ENCODE peak calls at places on chromosomes 11 and 22, in six cellular contexts. O, P, H, L, U and Y are unnamed samples.

GRCh38 chr11:13962562-13963168 is at the start of gene SPON1:
- DNase-seq in P (peak; percentile 61), O (peak; percentile 63), U (no peak), H (peak; percentile 81), L (peak; percentile 24), Y (no peak)

GRCh38 chr11:62922653-62923371 is 1.6 kb upstream of the CHRM1 start:
- DNase-seq in U (peak; percentile 87), H (no peak), P (no peak), L (peak; percentile 30), O (no peak), Y (no peak)

GRCh38 chr22:26995222-26995621 is 337.8 kb downstream of the MIAT start:
- DNase-seq in O (no peak), H (no peak), L (no peak), U (no peak), P (no peak), Y (no peak)

GRCh38 chr22:30240541-30241417 is 5.8 kb downstream of the LIF start:
- DNase-seq in U (no peak), P (no peak), O (no peak), H (no peak), L (peak; percentile 25), Y (no peak)

GRCh38 chr22:35835998-35836691 is 118.5 kb downstream of the APOL5 start:
- DNase-seq in L (peak; percentile 96), H (no peak), O (no peak), U (no peak), P (peak; percentile 26), Y (peak; percentile 89)

GRCh38 chr11:57567210-57567511 is 311 bp downstream of the UBE2L6 start:
- DNase-seq in O (peak; percentile 42), H (no peak), L (no peak), U (no peak), P (no peak), Y (peak; percentile 21)

GRCh38 chr22:36644333-36644757 is 59.2 kb downstream of the CACNG2 start:
- DNase-seq in L (peak; percentile 95), H (peak; percentile 72), U (peak; percentile 54), P (no peak), O (no peak), Y (peak; percentile 95)

GRCh38 chr22:47190957-47191323 is 428.5 kb downstream of the TBC1D22A start:
- DNase-seq in L (no peak), P (no peak), H (no peak), U (no peak), O (no peak), Y (no peak)

GRCh38 chr11:62560566-62561103 is 13.1 kb downstream of the EEF1G start:
- DNase-seq in O (peak; percentile 83), L (peak; percentile 98), H (peak; percentile 72), P (peak; percentile 79), U (peak; percentile 74), Y (peak; percentile 98)

GRCh38 chr22:21447694-21448402 is 19.3 kb upstream of the TMEM191C start:
- DNase-seq in U (peak; percentile 89), L (no peak), O (no peak), H (no peak), P (peak; percentile 11), Y (no peak)

GRCh38 chr11:112634551-112634950 is 326.7 kb upstream of the NCAM1 start:
- DNase-seq in H (no peak), U (no peak), O (no peak), P (no peak), L (no peak), Y (no peak)

GRCh38 chr11:1869427-1870325 is 16.8 kb downstream of the LSP1 start:
- DNase-seq in O (peak; percentile 20), U (peak; percentile 57), L (no peak), P (peak; percentile 31), H (no peak), Y (no peak)

GRCh38 chr11:58629857-58630256 is 7.4 kb downstream of the CNTF start:
- DNase-seq in H (no peak), O (no peak), U (peak; percentile 22), L (peak; percentile 76), P (no peak), Y (peak; percentile 61)

GRCh38 chr11:1926156-1927031 is 6.9 kb downstream of the TNNT3 start:
- DNase-seq in H (no peak), L (no peak), U (no peak), O (no peak), P (no peak), Y (no peak)

GRCh38 chr11:122863704-122864326 is 18.7 kb upstream of the JHY start:
- DNase-seq in U (peak; percentile 30), L (peak; percentile 59), H (peak; percentile 49), P (peak; percentile 24), O (peak; percentile 41), Y (peak; percentile 53)

GRCh38 chr11:113664069-113664980 is 41.8 kb downstream of the TMPRSS5 start:
- DNase-seq in L (peak; percentile 38), H (no peak), P (no peak), O (no peak), U (peak; percentile 54), Y (no peak)

GRCh38 chr11:18720086-18720810 is 5.7 kb downstream of the IGSF22 start:
- DNase-seq in L (peak; percentile 60), U (no peak), O (no peak), H (no peak), P (no peak), Y (no peak)

GRCh38 chr22:44116755-44117684 is 63.7 kb upstream of the PARVG start:
- DNase-seq in U (no peak), P (peak; percentile 50), H (no peak), L (no peak), O (no peak), Y (no peak)

GRCh38 chr11:35096737-35097136 is 42.2 kb upstream of the CD44 start:
- DNase-seq in L (no peak), H (no peak), U (no peak), O (no peak), P (no peak), Y (no peak)

GRCh38 chr11:2206291-2206690 is 34.7 kb upstream of the TH start:
- DNase-seq in U (no peak), H (no peak), O (no peak), L (no peak), P (no peak), Y (no peak)

GRCh38 chr11:30914143-30914762 is 328.1 kb upstream of the MPPED2 start:
- DNase-seq in U (no peak), L (peak; percentile 36), O (no peak), P (peak; percentile 69), H (peak; percentile 74), Y (peak; percentile 43)
- TF ChIP-seq CTCF in U (peak; percentile 42), L (peak; percentile 50), O (no peak), P (peak; percentile 81), H (peak; percentile 79), Y (peak; percentile 40)

DNA sequence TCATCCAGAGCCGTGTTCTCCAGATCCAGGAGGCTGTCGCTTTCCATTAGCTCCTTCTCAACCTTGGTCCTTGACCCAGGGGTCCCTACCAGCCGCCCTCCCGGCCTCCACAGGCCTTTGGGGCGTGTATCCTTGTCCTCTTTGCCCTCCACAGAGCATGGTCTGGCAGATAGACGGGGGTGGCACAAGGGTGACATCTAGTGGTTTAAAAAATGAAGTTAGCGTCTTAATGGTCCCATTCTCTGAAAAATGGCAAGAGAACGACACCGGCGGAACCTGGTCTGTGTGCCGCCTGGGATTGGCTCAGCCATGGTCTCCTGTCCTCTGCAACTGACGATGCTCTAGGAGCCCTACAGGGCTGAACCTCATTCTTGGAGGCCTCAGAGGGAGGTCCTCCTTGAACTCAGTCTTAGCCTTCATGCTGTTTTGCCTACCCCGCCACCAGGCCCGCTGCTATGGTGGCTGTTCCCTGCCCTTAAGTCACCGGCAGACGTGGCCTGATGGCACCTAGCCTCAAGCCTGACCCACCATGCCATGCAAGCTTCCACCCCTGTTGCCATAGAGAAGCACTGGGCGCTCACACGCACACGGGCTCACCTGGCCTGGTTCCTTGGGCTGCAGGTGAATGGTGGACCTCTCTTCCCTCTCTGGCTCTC is 152.1 kb upstream of the SYN3 start:
- DNase-seq in L (peak; percentile 49), U (peak; percentile 15), O (no peak), H (peak; percentile 47), P (no peak), Y (peak; percentile 34)
- TF ChIP-seq CTCF in L (peak; percentile 66), U (peak; percentile 46), O (peak; percentile 21), H (peak; percentile 70), P (peak; percentile 49), Y (peak; percentile 74)

GRCh38 chr11:124072147-124072546 is 31.0 kb upstream of the OR10G7 start:
- DNase-seq in L (no peak), P (no peak), O (no peak), H (no peak), U (no peak), Y (no peak)

GRCh38 chr11:124069429-124070401 is 28.6 kb upstream of the OR10G7 start:
- DNase-seq in O (peak; percentile 46), U (peak; percentile 47), P (peak; percentile 24), H (peak; percentile 63), L (peak; percentile 62), Y (peak; percentile 63)

GRCh38 chr11:124068711-124069110 is 27.6 kb upstream of the OR10G7 start:
- DNase-seq in U (no peak), O (no peak), L (no peak), P (no peak), H (no peak), Y (peak; percentile 18)

GRCh38 chr11:124070906-124071621 is 29.9 kb upstream of the OR10G7 start:
- DNase-seq in O (peak; percentile 49), U (peak; percentile 49), L (peak; percentile 79), H (peak; percentile 77), P (peak; percentile 60), Y (peak; percentile 83)

DNA sequence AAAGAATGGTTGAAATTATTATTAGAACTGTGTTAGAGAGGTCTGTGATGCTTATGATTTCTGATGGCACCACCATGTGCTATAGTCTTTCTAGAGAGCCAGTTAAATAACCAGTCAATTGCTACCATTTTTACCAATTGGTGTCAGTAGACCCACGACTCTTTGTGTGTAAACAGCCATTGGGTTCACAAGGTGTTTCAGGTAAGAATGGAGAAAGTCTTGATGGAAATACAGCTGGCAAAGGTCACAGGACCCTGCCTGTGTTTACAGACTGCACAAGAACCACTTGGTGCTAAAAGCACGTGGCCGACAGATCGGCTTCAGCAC is 30.5 kb upstream of the OR10G7 start:
- DNase-seq in P (no peak), H (no peak), O (no peak), U (no peak), L (no peak), Y (no peak)
- TF ChIP-seq CTCF in P (no peak), H (no peak), O (no peak), U (no peak), L (no peak), Y (no peak)

GRCh38 chr11:27173545-27173944 is 132.9 kb downstream of the BBOX1 start:
- DNase-seq in P (no peak), H (no peak), O (no peak), L (no peak), U (no peak), Y (no peak)

GRCh38 chr11:27174026-27174425 is 133.4 kb downstream of the BBOX1 start:
- DNase-seq in U (no peak), H (no peak), L (no peak), O (no peak), P (no peak), Y (peak; percentile 64)

GRCh38 chr11:27166130-27166529 is 125.5 kb downstream of the BBOX1 start:
- DNase-seq in U (no peak), O (no peak), H (no peak), P (no peak), L (no peak), Y (no peak)

GRCh38 chr11:27174672-27175210 is 134.1 kb downstream of the BBOX1 start:
- DNase-seq in U (no peak), P (no peak), O (no peak), H (no peak), L (no peak), Y (no peak)

DNA sequence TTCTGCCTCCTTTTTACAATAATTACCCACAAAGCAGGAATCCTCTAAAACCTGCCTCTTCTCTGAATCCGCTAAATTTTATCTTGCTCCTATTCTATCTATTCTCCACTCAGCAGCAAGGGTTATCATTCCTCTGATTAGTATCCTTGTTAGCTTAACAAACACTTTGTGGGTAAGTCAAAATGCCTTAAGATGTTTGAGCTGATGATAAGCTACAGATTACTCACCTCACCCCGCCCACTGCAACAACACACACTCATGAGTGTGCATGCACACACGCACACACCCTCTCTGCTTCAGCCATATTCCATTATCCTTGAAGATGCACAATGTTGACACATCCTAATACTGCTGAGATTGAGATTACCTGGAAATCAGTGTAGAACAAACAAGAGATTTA is 130.8 kb downstream of the BBOX1 start:
- DNase-seq in P (no peak), O (no peak), U (no peak), H (no peak), L (peak; percentile 20), Y (no peak)
- TF ChIP-seq CTCF in P (no peak), O (no peak), U (no peak), H (no peak), L (no peak), Y (no peak)